ENCODE peak calls at places on chromosomes 16 and 17, in nine cellular contexts. G is posterior vena cava; J is glutamatergic neuron; H is esophagus squamous epithelium; Q is stimulated activated CD4-positive, alpha-beta T cell treated with anti-CD3 and anti-CD28 coated beads, Interleukin-1b, Interleukin-23, amount 100 ng/mL, for 48 hours; R is GM04504; W is activated CD8-positive, alpha-beta memory T cell treated with anti-CD3 and anti-CD28 coated beads for 48 hours; Z is small intestine; O is activated CD4-positive, CD25-positive, alpha-beta regulatory T cell treated with anti-CD3 and anti-CD28 coated beads, Interleukin-2, amount 50 U/mL, for 16 hours. B is an unnamed sample.

GRCh38 chr16:53999841-54000240 is 286.7 kb downstream of the IRX3 start:
- DNase-seq in H (no peak), W (no peak), J (no peak), G (no peak), O (no peak), Z (no peak), Q (no peak), R (no peak), B (peak)

GRCh38 chr16:88325087-88325750 is 57.5 kb upstream of the ZNF469 start:
- DNase-seq in Z (no peak), Q (no peak), J (no peak), W (no peak), G (no peak), H (no peak), R (no peak), O (no peak), B (no peak)

GRCh38 chr17:82859431-82860403 is 19.9 kb upstream of the ZNF750 start:
- DNase-seq in Q (peak), Z (peak), W (no peak), R (no peak), H (no peak), O (no peak), J (no peak), G (peak), B (peak)

GRCh38 chr17:61395409-61395982 is 4.1 kb upstream of the TBX2 start:
- DNase-seq in W (no peak), H (no peak), R (no peak), G (no peak), O (no peak), J (peak), Z (no peak), Q (no peak), B (no peak)

GRCh38 chr17:35341465-35341992 is 31.9 kb downstream of the SLFN11 start:
- DNase-seq in R (no peak), Z (peak), O (no peak), H (no peak), G (no peak), Q (no peak), J (no peak), W (no peak), B (no peak)

GRCh38 chr17:27888945-27889344 is 4.2 kb downstream of the LYRM9 start:
- DNase-seq in R (no peak), H (no peak), G (no peak), W (no peak), O (no peak), Q (no peak), J (no peak), Z (no peak), B (peak)

GRCh38 chr17:9821921-9822320 is at the start of gene GSG1L2:
- DNase-seq in Q (no peak), G (no peak), R (no peak), Z (no peak), H (no peak), J (no peak), W (no peak), O (no peak), B (no peak)

GRCh38 chr16:89350701-89351380 is 133.3 kb downstream of the ZNF778 start:
- DNase-seq in W (no peak), H (no peak), O (no peak), J (no peak), G (peak), Z (no peak), Q (peak), R (no peak), B (no peak)

GRCh38 chr16:4213721-4214120 is 28.2 kb downstream of the SRL start:
- DNase-seq in W (no peak), J (no peak), G (no peak), O (no peak), R (no peak), H (no peak), Q (no peak), Z (peak), B (no peak)

GRCh38 chr17:10210151-10210574 is 11.8 kb upstream of the GAS7 start:
- DNase-seq in G (no peak), W (no peak), O (no peak), H (no peak), R (no peak), J (no peak), Z (no peak), Q (no peak), B (peak)

GRCh38 chr16:58026139-58026704 is 668 bp downstream of the MMP15 start:
- DNase-seq in R (peak), W (no peak), Z (peak), O (no peak), Q (no peak), J (peak), G (peak), H (no peak), B (peak)

GRCh38 chr17:50909765-50910661 is 43.9 kb upstream of the TOB1 start:
- DNase-seq in H (no peak), O (peak), G (no peak), Z (peak), J (no peak), W (no peak), R (no peak), Q (peak), B (no peak)

GRCh38 chr16:86814256-86814655 is 235.9 kb downstream of the FOXL1 start:
- DNase-seq in G (no peak), Z (no peak), R (no peak), H (no peak), J (no peak), O (no peak), Q (no peak), W (no peak), B (no peak)

GRCh38 chr17:40922239-40922638 is 15.2 kb downstream of the KRT23 start:
- DNase-seq in H (no peak), W (no peak), J (no peak), Z (no peak), Q (no peak), O (no peak), G (peak), R (peak), B (peak)

B was measured in AG08395.